ENCODE peak calls at places on chromosome 6, in ten cellular contexts. M is gastrocnemius medialis, J is ovary, D is HCT116, Y is IMR-90, V is A549, A is lower leg skin, G is stomach, C is spleen, H is H54. Z is an unnamed sample.

GRCh38 chr6:165774903-165775608 is 112.0 kb upstream of the PDE10A start:
- DNase-seq in M (no peak), V (no peak), D (no peak), C (no peak), H (no peak), A (no peak), G (no peak), J (no peak), Y (no peak), Z (no peak)

GRCh38 chr6:112269165-112269564 is 14.8 kb upstream of the LAMA4 start:
- DNase-seq in J (no peak), D (no peak), A (no peak), V (no peak), C (no peak), G (no peak), M (no peak), Y (peak), H (no peak), Z (no peak)

GRCh38 chr6:130467146-130467545 is 101.3 kb downstream of the TMEM200A start:
- DNase-seq in Y (no peak), H (no peak), D (no peak), A (no peak), C (no peak), M (no peak), V (no peak), J (no peak), G (no peak), Z (no peak)

GRCh38 chr6:40341726-40342125 is 245.4 kb downstream of the LRFN2 start:
- DNase-seq in A (no peak), G (no peak), V (no peak), C (no peak), D (no peak), H (no peak), Y (no peak), M (no peak), J (no peak), Z (no peak)

GRCh38 chr6:125974214-125974866 is 12.0 kb upstream of the TRMT11 start:
- DNase-seq in Y (peak), V (peak), D (peak), C (no peak), G (no peak), J (no peak), H (no peak), A (no peak), M (no peak), Z (peak)

GRCh38 chr6:33252758-33253157 is 18.9 kb downstream of the VPS52 start:
- DNase-seq in V (no peak), A (no peak), C (no peak), M (no peak), D (no peak), Y (no peak), J (no peak), G (no peak), H (no peak), Z (no peak)

GRCh38 chr6:159609813-159610212 is 83.2 kb downstream of the SOD2 start:
- DNase-seq in A (peak), M (no peak), C (no peak), J (no peak), V (no peak), D (no peak), H (no peak), Y (no peak), G (no peak), Z (no peak)

GRCh38 chr6:17276766-17277165 is 4.4 kb upstream of the RBM24 start:
- DNase-seq in Y (peak), J (no peak), A (no peak), M (peak), C (no peak), D (no peak), H (no peak), G (no peak), V (no peak), Z (no peak)

GRCh38 chr6:16319813-16320532 is 81.6 kb downstream of the GMPR start:
- DNase-seq in C (peak), D (peak), H (no peak), G (peak), Y (peak), A (peak), M (peak), V (peak), J (peak), Z (peak)

GRCh38 chr6:34146021-34146782 is at the start of gene GRM4:
- DNase-seq in V (no peak), J (no peak), Y (no peak), G (no peak), H (no peak), M (no peak), D (no peak), A (no peak), C (peak), Z (no peak)

GRCh38 chr6:134619789-134620188 is 301.9 kb upstream of the SGK1 start:
- DNase-seq in Y (peak), V (no peak), C (no peak), G (no peak), M (no peak), H (peak), A (no peak), J (no peak), D (no peak), Z (no peak)

GRCh38 chr6:132708771-132709170 is 5.1 kb downstream of the VNN1 start:
- DNase-seq in Y (peak), G (no peak), D (no peak), H (no peak), C (no peak), J (no peak), A (no peak), V (no peak), M (no peak), Z (no peak)

GRCh38 chr6:116410945-116411623 is 40.3 kb downstream of the DSE start:
- DNase-seq in Y (peak), G (no peak), V (no peak), H (no peak), M (peak), A (no peak), J (no peak), C (no peak), D (no peak), Z (no peak)

GRCh38 chr6:107805504-107805903 is 18.6 kb downstream of the SCML4 start:
- DNase-seq in M (no peak), D (no peak), A (no peak), C (no peak), H (no peak), G (no peak), Y (no peak), V (no peak), J (no peak), Z (no peak)

GRCh38 chr6:81752969-81753708 is 658 bp upstream of the TENT5A start:
- DNase-seq in V (peak), M (peak), Y (peak), J (peak), C (peak), A (peak), H (peak), G (peak), D (peak), Z (peak)

GRCh38 chr6:102229271-102229670 is 835.8 kb downstream of the GRIK2 start:
- DNase-seq in J (no peak), A (no peak), M (no peak), Y (no peak), V (no peak), G (no peak), H (no peak), D (no peak), C (no peak), Z (no peak)

GRCh38 chr6:6592836-6593235 is 4.3 kb downstream of the LY86 start:
- DNase-seq in J (no peak), V (no peak), Y (no peak), A (no peak), M (no peak), H (no peak), G (no peak), D (no peak), C (no peak), Z (no peak)

GRCh38 chr6:160122744-160123143 is 1.1 kb downstream of the SLC22A1 start:
- DNase-seq in G (no peak), M (no peak), C (peak), D (no peak), V (no peak), A (no peak), H (no peak), J (no peak), Y (no peak), Z (no peak)

GRCh38 chr6:166008441-166009369 is 158.9 kb downstream of the TBXT start:
- DNase-seq in H (no peak), D (no peak), Y (peak), C (no peak), V (peak), A (no peak), G (no peak), M (no peak), J (peak), Z (no peak)

GRCh38 chr6:7590918-7591302 is 912 bp downstream of the SNRNP48 start:
- DNase-seq in A (no peak), C (no peak), V (no peak), H (no peak), D (no peak), J (no peak), Y (peak), M (peak), G (no peak), Z (peak)

GRCh38 chr6:90269334-90269733 is 27.3 kb downstream of the BACH2 start:
- DNase-seq in C (no peak), D (no peak), A (no peak), V (no peak), Y (no peak), G (no peak), M (no peak), H (no peak), J (no peak), Z (no peak)

GRCh38 chr6:137975058-137975940 is 108.2 kb downstream of the TNFAIP3 start:
- DNase-seq in G (no peak), D (peak), J (no peak), M (no peak), A (no peak), C (no peak), V (no peak), H (no peak), Y (peak), Z (peak)

GRCh38 chr6:81362246-81362645 is 390.2 kb downstream of the TENT5A start:
- DNase-seq in D (no peak), H (peak), M (no peak), V (no peak), Y (peak), C (no peak), A (no peak), G (no peak), J (no peak), Z (no peak)

GRCh38 chr6:128807577-128807976 is 75.4 kb upstream of the LAMA2 start:
- DNase-seq in C (no peak), A (no peak), V (peak), G (no peak), M (no peak), Y (peak), H (no peak), J (no peak), D (peak), Z (peak)

GRCh38 chr6:30743099-30744053 is 889 bp upstream of the FLOT1 start:
- DNase-seq in D (no peak), M (no peak), H (no peak), C (peak), G (no peak), A (no peak), J (no peak), Y (peak), V (no peak), Z (peak)

GRCh38 chr6:33914519-33915120 is 110.8 kb upstream of the MLN start:
- DNase-seq in C (peak), A (peak), V (no peak), D (no peak), Y (no peak), G (no peak), M (no peak), J (no peak), H (no peak), Z (no peak)

GRCh38 chr6:28354688-28355554 is 5.2 kb downstream of the ZKSCAN3 start:
- DNase-seq in A (no peak), D (no peak), C (no peak), G (no peak), M (peak), H (no peak), Y (no peak), J (no peak), V (no peak), Z (peak)

GRCh38 chr6:147618927-147619326 is 110.4 kb downstream of the SAMD5 start:
- DNase-seq in H (no peak), J (no peak), Y (no peak), D (no peak), V (no peak), C (no peak), M (no peak), G (no peak), A (no peak), Z (no peak)

GRCh38 chr6:6998194-6998569 is 109.6 kb upstream of the RREB1 start:
- DNase-seq in G (no peak), H (no peak), Y (no peak), V (no peak), J (no peak), C (peak), D (no peak), A (peak), M (peak), Z (no peak)

GRCh38 chr6:125749864-125750691 is 646 bp downstream of the HEY2 start:
- DNase-seq in C (no peak), M (peak), A (no peak), H (no peak), V (no peak), J (no peak), Y (no peak), G (no peak), D (no peak), Z (peak)

GRCh38 chr6:14458669-14459266 is 341.2 kb downstream of the CD83 start:
- DNase-seq in J (no peak), H (peak), Y (peak), G (peak), M (no peak), D (no peak), V (peak), C (no peak), A (no peak), Z (no peak)

GRCh38 chr6:137816133-137816579 is 50.9 kb upstream of the TNFAIP3 start:
- DNase-seq in V (no peak), D (no peak), M (no peak), C (no peak), Y (no peak), J (no peak), G (no peak), H (no peak), A (no peak), Z (peak)

GRCh38 chr6:52664185-52664990 is 6.5 kb upstream of the TMEM14A start:
- DNase-seq in M (peak), A (peak), Y (peak), J (peak), V (peak), C (peak), D (peak), G (peak), H (peak), Z (peak)
- TF ChIP-seq POLR2A in M (peak), A (no peak), Y (peak), J (peak), V (peak), C (peak), D (no peak), G (peak), H (peak), Z (peak)

GRCh38 chr6:35568967-35569606 is 56.4 kb upstream of the TULP1 start:
- DNase-seq in M (peak), G (peak), A (peak), Y (no peak), H (no peak), J (peak), D (no peak), C (peak), V (peak), Z (peak)
- TF ChIP-seq POLR2A in M (no peak), G (no peak), A (no peak), Y (no peak), H (no peak), J (no peak), D (no peak), C (no peak), V (no peak), Z (peak)

DNA sequence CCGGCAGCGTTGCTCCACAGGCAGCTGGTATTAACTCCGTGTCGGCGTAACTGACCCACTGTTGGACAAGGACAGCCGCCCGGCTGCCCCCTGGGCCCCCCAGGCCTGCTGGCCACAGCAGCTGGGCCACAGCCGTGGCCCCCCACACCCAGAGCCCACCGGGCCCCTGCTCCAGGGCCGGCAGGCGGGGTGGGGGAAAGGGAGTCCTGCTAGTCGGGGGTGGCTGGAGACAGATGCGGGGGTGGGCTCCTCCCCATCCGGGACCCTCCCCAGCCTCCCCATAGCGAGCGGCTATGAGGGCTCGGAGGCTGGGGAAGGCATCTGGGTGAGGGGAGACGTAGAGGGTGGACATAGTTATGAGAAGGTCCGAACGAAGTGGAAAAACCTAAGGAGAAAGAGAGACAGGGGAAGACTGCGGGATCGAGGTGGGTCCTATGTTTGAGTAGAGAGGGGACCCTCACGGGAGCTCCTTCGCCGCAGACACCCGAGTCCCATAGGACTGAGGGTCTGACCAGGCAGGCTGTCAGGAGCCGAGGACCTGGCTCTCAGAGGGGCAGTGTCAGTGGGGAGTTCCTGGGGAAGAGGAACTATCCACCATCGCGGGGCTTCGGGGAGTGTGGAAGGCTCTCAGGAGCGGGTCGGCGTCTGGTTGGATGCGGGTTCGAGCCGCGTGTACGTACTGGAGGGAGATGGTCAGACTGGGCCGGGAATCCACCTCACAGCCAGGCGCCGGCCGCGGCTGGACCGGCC is 511 bp downstream of the VARS1 start:
- DNase-seq in H (peak), Y (no peak), J (no peak), V (no peak), A (no peak), M (no peak), G (no peak), C (peak), D (no peak), Z (no peak)
- TF ChIP-seq POLR2A in H (no peak), Y (no peak), J (no peak), V (no peak), A (no peak), M (no peak), G (no peak), C (no peak), D (no peak), Z (no peak)

GRCh38 chr6:26284537-26285142 is 80.4 kb upstream of the BTN3A2 start:
- DNase-seq in Y (peak), D (no peak), J (peak), C (peak), V (peak), M (peak), A (no peak), G (peak), H (no peak), Z (peak)
- TF ChIP-seq POLR2A in Y (no peak), D (no peak), J (no peak), C (no peak), V (peak), M (no peak), A (no peak), G (no peak), H (peak), Z (no peak)

DNA sequence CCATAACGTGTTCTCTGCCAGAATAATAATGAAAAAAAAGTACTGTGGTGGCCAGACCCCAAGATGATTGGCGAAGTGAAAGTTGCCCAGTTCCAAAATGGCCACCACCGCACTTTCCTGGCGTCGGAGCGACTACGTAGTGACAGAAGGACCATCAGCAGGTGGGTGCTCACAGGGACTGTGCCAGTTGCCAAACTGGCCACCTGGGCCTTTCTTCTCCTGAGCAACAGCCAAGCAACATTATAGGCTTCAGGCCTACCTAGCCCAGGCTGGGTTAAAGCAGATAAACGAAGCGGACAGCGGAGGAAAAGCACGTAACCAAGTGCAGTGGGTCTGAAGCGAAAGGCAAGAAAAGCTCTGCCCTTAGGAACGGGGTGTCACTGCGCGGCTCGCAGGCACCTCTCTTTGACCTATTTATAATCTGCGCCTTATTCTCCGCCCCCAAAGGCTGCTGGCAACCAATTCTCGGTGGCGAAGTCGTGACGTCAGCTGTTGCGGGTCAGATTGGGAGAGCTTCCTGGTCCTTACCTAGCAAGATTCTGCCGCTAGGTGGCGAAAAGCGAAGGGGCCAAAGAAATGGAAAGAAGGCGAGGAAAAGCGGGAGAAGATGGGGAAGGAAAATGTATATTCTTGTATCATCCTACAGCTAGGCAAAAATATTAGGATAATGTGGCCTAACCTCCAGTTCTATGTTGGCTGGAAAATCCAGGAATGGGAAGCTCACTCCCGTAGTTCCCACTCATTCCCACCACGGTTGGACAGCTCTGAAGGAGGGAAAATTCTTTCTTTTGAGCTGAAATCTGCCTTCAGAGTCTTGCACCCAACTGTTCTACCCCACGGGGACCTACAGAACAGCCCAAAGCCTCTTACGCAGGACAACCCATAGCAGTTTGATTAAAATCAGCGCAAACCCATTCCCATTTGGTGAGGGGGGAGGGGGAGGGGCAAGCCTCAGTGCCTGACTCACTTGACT is 6.9 kb upstream of the MOG start:
- DNase-seq in G (peak), J (peak), A (peak), M (peak), Y (peak), C (peak), D (peak), V (peak), H (peak), Z (peak)
- TF ChIP-seq POLR2A in G (no peak), J (peak), A (no peak), M (peak), Y (peak), C (peak), D (peak), V (peak), H (peak), Z (peak)

DNA sequence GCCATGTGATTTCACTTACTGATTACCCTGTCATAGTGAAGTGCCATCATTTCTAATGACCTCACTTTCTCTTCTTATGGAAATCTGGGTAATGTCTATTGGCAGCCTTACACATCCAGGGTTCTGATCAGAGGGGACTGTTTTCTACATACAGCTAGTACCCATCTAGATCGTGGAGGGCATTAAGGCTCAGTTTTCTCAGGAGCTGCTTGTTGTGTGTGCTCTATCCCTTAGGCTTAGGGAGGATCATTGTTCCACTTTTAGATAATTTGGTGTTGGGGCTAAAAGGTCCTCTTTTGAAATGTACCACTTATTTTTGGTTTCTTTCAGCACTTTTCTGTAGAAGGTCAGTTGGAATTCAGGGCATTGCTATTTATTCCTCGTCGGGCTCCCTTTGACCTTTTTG is 3.8 kb downstream of the HSP90AB1 start:
- DNase-seq in Y (no peak), D (no peak), G (no peak), V (no peak), J (no peak), C (no peak), H (no peak), M (no peak), A (no peak), Z (no peak)
- TF ChIP-seq POLR2A in Y (no peak), D (no peak), G (no peak), V (no peak), J (no peak), C (no peak), H (no peak), M (no peak), A (no peak), Z (no peak)